ENCODE peak calls at places on chromosomes 7 and 10, in nine cellular contexts. D is effector memory CD4-positive, alpha-beta T cell; L is prostate gland; I is PC-9; J is mammary epithelial cell; U is left ventricle myocardium inferior; G is colonic mucosa; F is tibial nerve; P is right lobe of liver. E is an unnamed sample.

GRCh38 chr10:45375716-45376231 is 1.8 kb downstream of the ALOX5 start:
- DNase-seq in D (no peak), L (no peak), I (no peak), J (no peak), U (no peak), G (no peak), F (no peak), P (no peak), E (no peak)

GRCh38 chr7:116708248-116708647 is 36.3 kb downstream of the MET start:
- DNase-seq in D (no peak), L (no peak), I (no peak), J (no peak), U (no peak), G (no peak), F (no peak), P (no peak), E (no peak)

GRCh38 chr10:132678436-132679216 is 107.3 kb downstream of the NKX6-2 start:
- DNase-seq in D (no peak), L (no peak), I (no peak), J (no peak), U (no peak), G (no peak), F (no peak), P (peak; percentile 35), E (no peak)

GRCh38 chr10:4813496-4813895 is 12.5 kb upstream of the AKR1E2 start:
- DNase-seq in D (no peak), L (no peak), I (no peak), J (no peak), U (no peak), G (no peak), F (no peak), P (no peak), E (no peak)

GRCh38 chr7:103687272-103687671 is 241.3 kb upstream of the SLC26A5 start:
- DNase-seq in D (no peak), L (no peak), I (no peak), J (no peak), U (no peak), G (no peak), F (no peak), P (no peak), E (no peak)

GRCh38 chr7:39536926-39537325 is 29.3 kb upstream of the YAE1 start:
- DNase-seq in D (no peak), L (no peak), I (no peak), J (no peak), U (no peak), G (no peak), F (no peak), P (no peak), E (no peak)

GRCh38 chr10:28948045-28948444 is 270.7 kb downstream of the BAMBI start:
- DNase-seq in D (no peak), L (no peak), I (no peak), J (no peak), U (no peak), G (no peak), F (no peak), P (no peak), E (no peak)

GRCh38 chr10:70232155-70232858 is 922 bp downstream of the PPA1 start:
- DNase-seq in D (peak; percentile 21), L (peak; percentile 35), I (peak; percentile 76), J (peak; percentile 72), U (peak; percentile 31), G (peak; percentile 83), F (peak; percentile 19), P (peak; percentile 79), E (no peak)

GRCh38 chr10:74381291-74381885 is 230.4 kb downstream of the ADK start:
- DNase-seq in D (no peak), L (no peak), I (no peak), J (no peak), U (no peak), G (no peak), F (no peak), P (no peak), E (no peak)

GRCh38 chr7:152986369-152986768 is 226.8 kb downstream of the ACTR3B start:
- DNase-seq in D (no peak), L (no peak), I (no peak), J (no peak), U (no peak), G (no peak), F (no peak), P (no peak), E (no peak)
- H3K4me3 ChIP-seq in D (no peak overlapping the region), L (no peak overlapping the region), I (no peak overlapping the region), J (no peak overlapping the region), U (no peak overlapping the region), G (no peak overlapping the region), F (no peak overlapping the region), P (no peak overlapping the region), E (no peak overlapping the region)

GRCh38 chr7:100465299-100465698 is 1.2 kb upstream of the SPACDR start:
- DNase-seq in D (no peak), L (no peak), I (no peak), J (no peak), U (no peak), G (no peak), F (no peak), P (no peak), E (no peak)

GRCh38 chr7:100464210-100464660 is at the start of gene SPACDR:
- DNase-seq in D (no peak), L (no peak), I (no peak), J (no peak), U (no peak), G (no peak), F (no peak), P (no peak), E (no peak)

GRCh38 chr7:100466830-100467605 is 3.0 kb upstream of the SPACDR start:
- DNase-seq in D (no peak), L (no peak), I (no peak), J (no peak), U (no peak), G (no peak), F (no peak), P (no peak), E (no peak)

GRCh38 chr7:100464791-100465190 is 731 bp upstream of the SPACDR start:
- DNase-seq in D (no peak), L (no peak), I (no peak), J (no peak), U (no peak), G (no peak), F (no peak), P (no peak), E (no peak)

DNA sequence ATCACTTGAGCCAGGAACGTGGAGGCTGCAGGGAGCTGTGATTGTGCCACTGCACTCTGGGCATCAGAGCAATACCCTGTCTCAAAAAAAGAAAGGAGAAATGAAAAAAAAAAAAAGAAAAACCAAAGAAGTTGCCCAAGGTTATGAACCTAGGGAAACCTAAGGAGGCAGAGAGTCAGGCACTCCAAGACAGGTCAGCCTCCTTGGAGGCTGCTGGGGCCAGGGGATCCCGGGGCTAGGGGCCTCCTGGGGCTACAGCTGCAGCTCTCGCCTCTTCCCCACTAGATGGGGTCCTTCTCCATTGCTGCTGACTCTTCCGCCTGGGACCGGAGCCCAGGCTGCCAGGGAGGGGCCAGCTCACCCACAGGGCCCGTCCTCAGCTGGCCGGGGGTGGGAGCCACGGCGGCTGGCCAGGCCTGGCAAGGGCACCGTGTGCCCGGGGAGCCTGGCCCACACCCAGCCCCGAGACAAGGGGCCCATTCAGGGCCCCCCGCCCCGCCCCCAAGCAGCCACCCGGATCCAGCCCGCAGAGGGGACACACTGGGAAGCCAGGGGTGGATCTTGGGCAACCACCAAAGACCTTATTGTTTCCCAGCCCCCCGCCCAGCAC is 1.7 kb upstream of the SPACDR start:
- DNase-seq in D (no peak), L (peak; percentile 84), I (no peak), J (no peak), U (peak; percentile 80), G (peak; percentile 56), F (no peak), P (peak; percentile 81), E (peak; percentile 68)
- H3K27ac ChIP-seq in D (no peak overlapping the region), L (peak overlapping the region; percentile 75), I (no peak overlapping the region), J (no peak overlapping the region), U (peak overlapping the region; percentile 80), G (no peak overlapping the region), F (peak overlapping the region; percentile 75), P (no peak overlapping the region), E (peak overlapping the region; percentile 77)

GRCh38 chr10:65360497-65360896 is 1565.3 kb upstream of the LRRTM3 start:
- DNase-seq in D (no peak), L (no peak), I (no peak), J (no peak), U (no peak), G (no peak), F (no peak), P (no peak), E (no peak)

GRCh38 chr10:65355141-65355680 is 1570.6 kb upstream of the LRRTM3 start:
- DNase-seq in D (no peak), L (no peak), I (no peak), J (no peak), U (no peak), G (no peak), F (no peak), P (no peak), E (no peak)

DNA sequence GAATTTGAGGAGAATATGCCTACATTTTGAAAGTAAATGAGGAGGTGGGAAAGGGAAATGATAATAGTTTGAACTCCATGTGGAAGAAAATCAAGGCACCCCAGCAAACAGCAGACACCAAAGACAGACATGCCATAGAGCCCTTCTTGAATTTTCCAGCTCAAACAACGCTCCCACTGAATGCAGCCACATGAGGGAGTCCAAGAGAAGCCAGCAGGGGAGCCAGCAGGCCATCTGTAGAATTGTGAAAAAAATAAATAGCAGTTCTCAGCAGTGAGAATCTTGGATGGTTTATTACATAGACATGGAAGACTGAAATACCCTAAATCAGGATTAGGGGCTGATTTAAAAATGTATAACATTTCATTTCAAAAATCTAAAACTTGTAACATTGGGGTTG is 1567.3 kb upstream of the LRRTM3 start:
- DNase-seq in D (no peak), L (no peak), I (no peak), J (peak; percentile 23), U (no peak), G (no peak), F (no peak), P (no peak), E (no peak)
- H3K4me3 ChIP-seq in D (no peak overlapping the region), L (no peak overlapping the region), I (no peak overlapping the region), J (no peak overlapping the region), U (no peak overlapping the region), G (no peak overlapping the region), F (no peak overlapping the region), P (no peak overlapping the region), E (no peak overlapping the region)

GRCh38 chr10:31037749-31038148 is 6.1 kb upstream of the ZNF438 start:
- DNase-seq in D (no peak), L (no peak), I (no peak), J (no peak), U (no peak), G (no peak), F (no peak), P (no peak), E (no peak)

GRCh38 chr10:31033166-31033565 is 1.5 kb upstream of the ZNF438 start:
- DNase-seq in D (no peak), L (no peak), I (no peak), J (no peak), U (no peak), G (no peak), F (no peak), P (no peak), E (no peak)

GRCh38 chr10:31032515-31033132 is 959 bp upstream of the ZNF438 start:
- DNase-seq in D (no peak), L (no peak), I (no peak), J (no peak), U (no peak), G (no peak), F (no peak), P (no peak), E (no peak)

GRCh38 chr10:31034041-31034918 is 2.6 kb upstream of the ZNF438 start:
- DNase-seq in D (no peak), L (no peak), I (peak; percentile 76), J (peak; percentile 84), U (no peak), G (no peak), F (no peak), P (no peak), E (no peak)

GRCh38 chr10:31036209-31036608 is 4.5 kb upstream of the ZNF438 start:
- DNase-seq in D (no peak), L (no peak), I (no peak), J (no peak), U (no peak), G (no peak), F (no peak), P (no peak), E (no peak)
- H3K27ac ChIP-seq in D (no peak overlapping the region), L (no peak overlapping the region), I (no peak overlapping the region), J (no peak overlapping the region), U (peak overlapping the region; percentile 17), G (no peak overlapping the region), F (no peak overlapping the region), P (no peak overlapping the region), E (no peak overlapping the region)

E was measured in right atrium auricular region.